ENCODE peak calls at places on chromosomes 11 and 22, in four cellular contexts. J is A549, D is K562, Q is GM12878. W is an unnamed sample.

GRCh38 chr11:92322225-92322624 is 97.6 kb downstream of the FAT3 start:
- DNase-seq in D (no peak), Q (no peak), J (no peak), W (no peak)

GRCh38 chr11:134270250-134270714 is 5.9 kb upstream of the GLB1L3 start:
- DNase-seq in Q (no peak), D (peak), J (no peak), W (peak)

GRCh38 chr11:117986981-117987495 is 844 bp downstream of the IL10RA start:
- DNase-seq in D (no peak), J (no peak), Q (peak), W (no peak)

GRCh38 chr11:68312117-68312779 is at the start of gene LRP5:
- DNase-seq in Q (no peak), J (no peak), D (peak), W (no peak)

GRCh38 chr22:22884888-22885840 is 2.5 kb upstream of the IGLL5 start:
- DNase-seq in Q (no peak), J (no peak), D (peak), W (no peak)

GRCh38 chr22:23282516-23282915 is 102.2 kb downstream of the BCR start:
- DNase-seq in Q (no peak), D (no peak), J (no peak), W (no peak)

GRCh38 chr22:19841641-19842385 is 12.9 kb downstream of the GNB1L start:
- DNase-seq in Q (no peak), D (no peak), J (no peak), W (no peak)

GRCh38 chr22:30806391-30806861 is 111.8 kb downstream of the OSBP2 start:
- DNase-seq in Q (no peak), D (no peak), J (peak), W (peak)

GRCh38 chr22:17368727-17369552 is at the start of gene CECR2:
- DNase-seq in D (peak), J (peak), Q (peak), W (no peak)

GRCh38 chr22:48091656-48092223 is 1329.3 kb downstream of the TBC1D22A start:
- DNase-seq in D (no peak), Q (no peak), J (no peak), W (no peak)

GRCh38 chr11:130390071-130390758 is 38.2 kb downstream of the ADAMTS8 start:
- DNase-seq in J (peak), Q (no peak), D (no peak), W (peak)

GRCh38 chr11:969651-970205 is 44.1 kb downstream of the AP2A2 start:
- DNase-seq in Q (no peak), D (no peak), J (no peak), W (no peak)

GRCh38 chr11:57219021-57219627 is 17.9 kb downstream of the APLNR start:
- DNase-seq in J (no peak), D (no peak), Q (no peak), W (no peak)

GRCh38 chr22:31692186-31692886 is 30.3 kb upstream of the PISD start:
- DNase-seq in Q (no peak), D (no peak), J (no peak), W (no peak)

GRCh38 chr11:84583106-84583505 is 1044.0 kb downstream of the DLG2 start:
- DNase-seq in Q (no peak), J (no peak), D (no peak), W (no peak)

GRCh38 chr11:44006882-44007495 is 40.8 kb upstream of the ACCSL start:
- DNase-seq in D (no peak), Q (no peak), J (no peak), W (no peak)

GRCh38 chr11:69636512-69636866 is 4.5 kb upstream of the CCND1 start:
- DNase-seq in D (no peak), Q (no peak), J (peak), W (no peak)

GRCh38 chr22:19748991-19749665 is 11.4 kb upstream of the TBX1 start:
- DNase-seq in Q (no peak), J (no peak), D (no peak), W (no peak)

GRCh38 chr22:30234786-30235470 is 11.6 kb downstream of the LIF start:
- DNase-seq in D (no peak), J (no peak), Q (no peak), W (no peak)

GRCh38 chr11:123454060-123454651 is 24.1 kb downstream of the GRAMD1B start:
- DNase-seq in Q (no peak), J (peak), D (no peak), W (no peak)

GRCh38 chr22:28021998-28022660 is 103.1 kb upstream of the PITPNB start:
- DNase-seq in J (no peak), Q (no peak), D (no peak), W (no peak)

GRCh38 chr11:65204646-65205601 is 23.2 kb downstream of the CAPN1 start:
- DNase-seq in Q (no peak), J (peak), D (peak), W (peak)

GRCh38 chr11:3231550-3231850 is 717 bp downstream of the MRGPRE start:
- DNase-seq in J (no peak), D (no peak), Q (no peak), W (no peak)

GRCh38 chr11:102070766-102071165 is 23.5 kb downstream of the CFAP300 start:
- DNase-seq in D (no peak), J (no peak), Q (no peak), W (no peak)

GRCh38 chr22:26690654-26691376 is 33.4 kb downstream of the MIAT start:
- DNase-seq in D (no peak), J (no peak), Q (no peak), W (no peak)

GRCh38 chr11:45384711-45385241 is 98.6 kb upstream of the SYT13 start:
- DNase-seq in D (no peak), Q (no peak), J (no peak), W (no peak)

GRCh38 chr11:76721755-76722677 is 51.5 kb upstream of the LRRC32 start:
- DNase-seq in J (peak), D (peak), Q (no peak), W (peak)

GRCh38 chr11:69496631-69497220 is 15.3 kb downstream of the LINC01488 start:
- DNase-seq in Q (no peak), J (no peak), D (no peak), W (no peak)

GRCh38 chr11:31817621-31818493 is 6.7 kb upstream of the PAX6 start:
- DNase-seq in J (no peak), Q (no peak), D (no peak), W (no peak)

GRCh38 chr22:38957046-38957770 is at the start of gene APOBEC3A:
- DNase-seq in J (peak), Q (no peak), D (no peak), W (no peak)

GRCh38 chr11:6482431-6482830 is 1.1 kb downstream of the TIMM10B start:
- DNase-seq in D (no peak), Q (no peak), J (no peak), W (no peak)

GRCh38 chr11:130295657-130296056 is 19.1 kb downstream of the ZBTB44 start:
- DNase-seq in D (no peak), Q (no peak), J (no peak), W (no peak)

GRCh38 chr11:94602430-94603372 is 35.5 kb downstream of the PIWIL4 start:
- DNase-seq in D (peak), J (peak), Q (peak), W (peak)

GRCh38 chr11:61917357-61918109 is at the start of gene RAB3IL1:
- DNase-seq in D (peak), J (peak), Q (no peak), W (no peak)

GRCh38 chr11:120940297-120940847 is 83.5 kb upstream of the TBCEL start:
- DNase-seq in Q (no peak), J (no peak), D (no peak), W (no peak)

GRCh38 chr22:20865869-20866445 is 7.2 kb downstream of the SNAP29 start:
- DNase-seq in Q (no peak), D (peak), J (no peak), W (no peak)

GRCh38 chr22:45816771-45817170 is 145.1 kb downstream of the ATXN10 start:
- DNase-seq in Q (no peak), J (no peak), D (no peak), W (no peak)

GRCh38 chr22:45817705-45818104 is 146.1 kb downstream of the ATXN10 start:
- DNase-seq in D (no peak), Q (no peak), J (no peak), W (no peak)

GRCh38 chr22:45823331-45823730 is 151.7 kb downstream of the ATXN10 start:
- DNase-seq in J (no peak), D (no peak), Q (no peak), W (no peak)

GRCh38 chr22:45819305-45819704 is 147.7 kb downstream of the ATXN10 start:
- DNase-seq in J (no peak), Q (no peak), D (no peak), W (no peak)

GRCh38 chr22:45818130-45819085 is 146.8 kb downstream of the ATXN10 start:
- DNase-seq in Q (no peak), J (no peak), D (no peak), W (peak)
- TF ChIP-seq MYC in Q (no peak), J (no peak), D (no peak), W (no peak)

GRCh38 chr11:35814026-35814425 is 129.8 kb upstream of the LDLRAD3 start:
- DNase-seq in Q (no peak), D (no peak), J (no peak), W (no peak)

GRCh38 chr11:35811783-35812182 is 132.1 kb upstream of the LDLRAD3 start:
- DNase-seq in D (no peak), J (no peak), Q (no peak), W (peak)

GRCh38 chr11:35812850-35813249 is 131.0 kb upstream of the LDLRAD3 start:
- DNase-seq in Q (no peak), D (no peak), J (no peak), W (no peak)

GRCh38 chr11:35815556-35816315 is 128.1 kb upstream of the LDLRAD3 start:
- DNase-seq in J (no peak), D (no peak), Q (no peak), W (no peak)

GRCh38 chr11:35814720-35815305 is 129.0 kb upstream of the LDLRAD3 start:
- DNase-seq in J (no peak), D (no peak), Q (no peak), W (no peak)
- TF ChIP-seq JUNB in J (no peak), D (no peak), Q (no peak), W (no peak)

DNA sequence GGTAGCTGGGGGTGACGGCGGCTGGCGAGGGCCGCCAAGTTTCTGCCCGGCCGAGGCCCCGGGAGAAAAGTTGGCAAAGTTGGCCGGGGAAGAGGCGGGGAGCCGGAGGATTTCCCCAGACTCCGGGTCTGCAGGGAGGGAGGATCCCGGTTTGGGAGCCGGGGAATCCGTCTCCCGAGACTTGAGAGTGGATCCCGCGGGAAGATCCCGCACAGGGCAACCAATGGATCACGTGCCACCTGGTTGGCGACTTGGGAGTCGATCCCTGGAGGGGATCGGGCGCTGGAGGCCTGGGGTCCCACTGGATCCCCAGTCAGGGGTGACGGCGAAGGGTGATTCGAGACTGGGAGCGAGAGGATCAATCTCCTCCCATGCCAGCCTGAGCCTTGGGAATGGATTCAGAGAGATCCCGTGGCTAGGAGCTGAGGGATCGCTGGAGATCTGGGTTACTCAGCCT is 349 bp downstream of the KIAA1671 start:
- DNase-seq in D (no peak), J (peak), Q (no peak), W (peak)
- TF ChIP-seq MYC in D (no peak), J (no peak), Q (no peak), W (peak)

GRCh38 chr11:35142481-35143207 is 3.7 kb downstream of the CD44 start:
- DNase-seq in Q (no peak), D (peak), J (no peak), W (peak)
- TF ChIP-seq JUNB in Q (no peak), D (no peak), J (peak), W (no peak)

DNA sequence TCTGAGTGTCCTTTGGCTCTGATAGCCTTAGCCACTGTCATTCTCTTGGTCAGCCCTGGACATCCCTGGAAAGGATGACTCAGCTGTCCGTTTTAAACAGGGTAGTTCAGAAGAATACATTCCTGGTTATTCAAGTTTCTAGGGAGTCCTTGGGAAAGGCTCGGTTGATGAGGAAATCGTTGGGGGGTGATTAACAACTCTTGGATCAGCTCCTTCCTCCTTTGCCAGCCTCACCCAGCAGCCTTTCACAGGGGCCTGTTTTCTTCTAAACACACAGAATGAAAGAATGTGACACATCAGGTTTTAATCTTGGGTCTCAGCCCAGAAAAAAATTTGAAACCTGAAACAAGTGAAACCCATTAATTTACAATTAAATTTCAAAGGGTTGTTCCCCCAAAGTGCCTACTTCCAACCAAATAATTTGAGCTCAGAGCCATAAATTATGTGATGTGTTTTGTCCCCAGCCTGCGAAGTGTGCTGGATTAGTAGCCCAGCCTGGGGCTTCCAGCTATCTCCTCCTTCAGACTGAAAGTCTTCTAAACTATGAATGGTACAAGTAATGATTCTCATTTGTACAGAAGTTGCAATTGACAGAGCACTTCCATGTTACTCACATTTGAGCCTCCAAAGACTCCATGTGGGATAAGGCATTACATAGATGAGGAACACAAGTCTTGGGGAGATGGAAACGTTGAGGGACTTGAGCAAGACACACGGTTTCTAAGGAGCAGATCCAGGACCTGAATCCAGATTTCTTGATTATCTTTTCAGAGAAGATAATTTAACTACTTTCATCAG is 19.3 kb upstream of the MRGPRX2 start:
- DNase-seq in J (peak), Q (no peak), D (no peak), W (no peak)
- TF ChIP-seq MYC in J (no peak), Q (no peak), D (no peak), W (no peak)

GRCh38 chr22:44181033-44181911 is 547 bp downstream of the PARVG start:
- DNase-seq in D (no peak), J (no peak), Q (no peak), W (no peak)
- TF ChIP-seq JUNB in D (no peak), J (no peak), Q (peak), W (no peak)

GRCh38 chr22:35996596-35996995 is 32.0 kb downstream of the RBFOX2 start:
- DNase-seq in Q (no peak), J (no peak), D (no peak), W (no peak)
- TF ChIP-seq MYC in Q (no peak), J (no peak), D (no peak), W (no peak)

GRCh38 chr22:43011079-43011478 is 3.9 kb downstream of the PACSIN2 start:
- DNase-seq in Q (no peak), D (no peak), J (no peak), W (peak)
- TF ChIP-seq JUNB in Q (no peak), D (no peak), J (no peak), W (no peak)

W was measured in HepG2.